ENCODE peak calls at places on chromosomes 11 and 22, in five cellular contexts. R is HepG2, U is transverse colon, F is suprapubic skin, E is tibial nerve. T is an unnamed sample.

GRCh38 chr11:46457659-46458058 is 66.1 kb upstream of the CHRM4 start:
- DNase-seq in R (no peak), U (no peak), F (no peak), E (no peak), T (no peak)

GRCh38 chr11:26573896-26574295 is 1.8 kb upstream of the MUC15 start:
- DNase-seq in R (no peak), U (no peak), F (no peak), E (no peak), T (no peak)

GRCh38 chr22:47862394-47862793 is 1099.9 kb downstream of the TBC1D22A start:
- DNase-seq in R (no peak), U (no peak), F (no peak), E (no peak), T (no peak)

GRCh38 chr11:120432056-120433018 is 79.2 kb upstream of the GRIK4 start:
- DNase-seq in R (peak; percentile 51), U (no peak), F (no peak), E (peak; percentile 52), T (no peak)

GRCh38 chr11:9160166-9160565 is 68.8 kb upstream of the SCUBE2 start:
- DNase-seq in R (no peak), U (no peak), F (no peak), E (no peak), T (no peak)

GRCh38 chr11:111851636-111852035 is 19.7 kb downstream of the ALG9 start:
- DNase-seq in R (peak; percentile 14), U (no peak), F (no peak), E (no peak), T (no peak)

GRCh38 chr22:45742866-45743450 is 71.3 kb downstream of the ATXN10 start:
- DNase-seq in R (peak; percentile 96), U (no peak), F (no peak), E (no peak), T (no peak)

GRCh38 chr22:44297662-44298061 is 15.1 kb downstream of the SHISAL1 start:
- DNase-seq in R (no peak), U (no peak), F (no peak), E (no peak), T (no peak)

GRCh38 chr11:27622541-27623300 is 77.5 kb downstream of the BDNF start:
- DNase-seq in R (no peak), U (no peak), F (no peak), E (no peak), T (no peak)

GRCh38 chr11:14237333-14237988 is 121.5 kb downstream of the RRAS2 start:
- DNase-seq in R (no peak), U (peak; percentile 25), F (no peak), E (no peak), T (no peak)

GRCh38 chr11:16605440-16605970 is 132.9 kb upstream of the C11orf58 start:
- DNase-seq in R (no peak), U (peak; percentile 22), F (peak; percentile 62), E (peak; percentile 50), T (no peak)

GRCh38 chr11:126157326-126158030 is 54.0 kb downstream of the RPUSD4 start:
- DNase-seq in R (no peak), U (no peak), F (no peak), E (no peak), T (peak; percentile 4)

GRCh38 chr11:92601048-92601447 is 368.4 kb upstream of the MTNR1B start:
- DNase-seq in R (no peak), U (no peak), F (no peak), E (no peak), T (no peak)

GRCh38 chr11:73875840-73876239 is 806 bp downstream of the COA4 start:
- DNase-seq in R (no peak), U (no peak), F (no peak), E (no peak), T (no peak)

GRCh38 chr11:124285610-124286344 is 28.0 kb downstream of the OR8D1 start:
- DNase-seq in R (no peak), U (no peak), F (no peak), E (no peak), T (no peak)

GRCh38 chr11:66418168-66418985 is 2.5 kb upstream of the NPAS4 start:
- DNase-seq in R (peak; percentile 53), U (peak; percentile 56), F (no peak), E (peak; percentile 45), T (peak; percentile 73)

GRCh38 chr11:66867425-66868040 is 10.7 kb downstream of the LRFN4 start:
- DNase-seq in R (no peak), U (no peak), F (no peak), E (no peak), T (no peak)

GRCh38 chr11:108338750-108339149 is 115.9 kb downstream of the ATM start:
- DNase-seq in R (no peak), U (no peak), F (no peak), E (no peak), T (no peak)

GRCh38 chr22:44668190-44668885 is 33.7 kb upstream of the PRR5 start:
- DNase-seq in R (no peak), U (no peak), F (peak; percentile 68), E (no peak), T (no peak)

GRCh38 chr11:79333381-79333780 is 107.4 kb downstream of the TENM4 start:
- DNase-seq in R (no peak), U (no peak), F (no peak), E (no peak), T (no peak)

GRCh38 chr11:79332017-79332416 is 108.8 kb downstream of the TENM4 start:
- DNase-seq in R (no peak), U (no peak), F (no peak), E (no peak), T (no peak)

GRCh38 chr11:79328402-79328801 is 112.4 kb downstream of the TENM4 start:
- DNase-seq in R (no peak), U (no peak), F (no peak), E (no peak), T (no peak)

GRCh38 chr11:79329561-79329960 is 111.3 kb downstream of the TENM4 start:
- DNase-seq in R (no peak), U (no peak), F (no peak), E (no peak), T (no peak)

DNA sequence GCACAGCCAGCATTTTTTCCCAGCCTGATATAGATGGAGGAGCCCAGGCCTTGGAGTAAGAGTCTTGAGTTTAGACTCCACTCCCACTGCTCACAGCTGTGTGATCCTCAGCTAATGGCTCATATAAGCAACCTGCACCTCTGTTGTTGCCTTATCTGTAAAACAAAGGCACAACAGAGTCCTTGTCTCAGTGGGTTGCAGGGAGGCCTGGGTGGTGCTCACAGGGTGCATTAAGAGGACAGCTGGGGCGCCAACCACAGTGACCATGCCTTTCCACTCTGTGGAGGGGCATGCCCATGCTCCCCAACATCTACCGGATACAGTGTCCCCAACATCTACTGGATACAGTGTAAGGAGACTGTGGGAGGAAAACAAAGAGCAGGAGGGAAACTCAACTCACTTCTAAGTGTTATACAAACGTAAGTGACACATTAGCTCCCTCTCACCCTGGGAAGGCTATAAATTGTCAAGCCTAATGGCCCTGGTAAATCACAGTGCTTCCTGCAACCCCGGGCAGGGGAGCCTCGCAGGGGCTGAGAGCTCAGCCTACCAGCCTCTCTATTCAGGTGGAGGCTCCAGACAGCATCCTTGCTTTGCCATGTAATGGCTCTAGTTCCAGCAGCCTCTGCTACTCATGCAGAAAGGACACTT is 109.5 kb downstream of the TENM4 start:
- DNase-seq in R (no peak), U (no peak), F (no peak), E (no peak), T (no peak)
- TF ChIP-seq EP300 in R (no peak), U (no peak), F (no peak), E (no peak), T (no peak)

GRCh38 chr11:65297026-65297667 is 17.5 kb upstream of the CDC42EP2 start:
- DNase-seq in R (no peak), U (no peak), F (no peak), E (no peak), T (peak; percentile 54)

GRCh38 chr11:65295571-65296338 is 18.9 kb upstream of the CDC42EP2 start:
- DNase-seq in R (no peak), U (no peak), F (no peak), E (no peak), T (no peak)

GRCh38 chr11:65292866-65293265 is 21.8 kb upstream of the CDC42EP2 start:
- DNase-seq in R (no peak), U (no peak), F (no peak), E (no peak), T (no peak)

GRCh38 chr11:65293909-65294381 is 20.7 kb upstream of the CDC42EP2 start:
- DNase-seq in R (no peak), U (peak; percentile 45), F (no peak), E (no peak), T (no peak)

DNA sequence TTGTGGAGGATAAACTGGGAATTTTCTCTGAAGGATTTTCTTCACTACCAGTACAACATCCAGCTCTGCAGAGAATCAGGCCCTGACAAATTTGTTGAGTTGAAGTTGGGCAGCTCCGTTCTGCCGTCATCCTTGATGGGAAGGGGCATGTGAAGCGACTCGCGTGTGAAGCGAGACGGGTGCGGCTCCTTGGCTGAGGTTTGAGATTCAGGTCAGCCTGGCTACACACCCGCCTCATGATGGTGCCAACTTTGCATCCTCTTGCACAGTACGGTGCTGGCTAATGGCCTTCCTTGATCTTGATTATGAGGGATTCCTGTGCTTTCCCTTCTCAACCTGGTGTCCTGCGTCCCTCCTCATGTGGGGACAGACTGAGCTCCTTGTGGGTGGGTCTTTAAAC is 19.7 kb upstream of the CDC42EP2 start:
- DNase-seq in R (no peak), U (no peak), F (no peak), E (no peak), T (no peak)
- H3K27ac ChIP-seq in R (no peak overlapping the region), U (peak overlapping the region; percentile 89), F (no peak overlapping the region), E (peak overlapping the region; percentile 40), T (no peak overlapping the region)

GRCh38 chr22:20568502-20569058 is 61.2 kb downstream of the MED15 start:
- DNase-seq in R (no peak), U (no peak), F (no peak), E (no peak), T (no peak)
- H3K4me1 ChIP-seq in R (no peaks in the 10 kb centered on the region), U (peaks cover 29% of the 10 kb centered on the region), F (peaks cover 52% of the 10 kb centered on the region), E (no peaks in the 10 kb centered on the region), T (peaks cover 14% of the 10 kb centered on the region)

GRCh38 chr11:115590254-115590653 is 86.0 kb upstream of the CADM1 start:
- DNase-seq in R (no peak), U (no peak), F (no peak), E (no peak), T (no peak)

GRCh38 chr11:115580927-115581680 is 76.9 kb upstream of the CADM1 start:
- DNase-seq in R (no peak), U (peak; percentile 35), F (no peak), E (peak; percentile 13), T (no peak)

GRCh38 chr11:115587718-115588342 is 83.6 kb upstream of the CADM1 start:
- DNase-seq in R (no peak), U (no peak), F (no peak), E (no peak), T (no peak)

GRCh38 chr11:115581871-115582639 is 77.8 kb upstream of the CADM1 start:
- DNase-seq in R (no peak), U (peak; percentile 45), F (no peak), E (no peak), T (no peak)

DNA sequence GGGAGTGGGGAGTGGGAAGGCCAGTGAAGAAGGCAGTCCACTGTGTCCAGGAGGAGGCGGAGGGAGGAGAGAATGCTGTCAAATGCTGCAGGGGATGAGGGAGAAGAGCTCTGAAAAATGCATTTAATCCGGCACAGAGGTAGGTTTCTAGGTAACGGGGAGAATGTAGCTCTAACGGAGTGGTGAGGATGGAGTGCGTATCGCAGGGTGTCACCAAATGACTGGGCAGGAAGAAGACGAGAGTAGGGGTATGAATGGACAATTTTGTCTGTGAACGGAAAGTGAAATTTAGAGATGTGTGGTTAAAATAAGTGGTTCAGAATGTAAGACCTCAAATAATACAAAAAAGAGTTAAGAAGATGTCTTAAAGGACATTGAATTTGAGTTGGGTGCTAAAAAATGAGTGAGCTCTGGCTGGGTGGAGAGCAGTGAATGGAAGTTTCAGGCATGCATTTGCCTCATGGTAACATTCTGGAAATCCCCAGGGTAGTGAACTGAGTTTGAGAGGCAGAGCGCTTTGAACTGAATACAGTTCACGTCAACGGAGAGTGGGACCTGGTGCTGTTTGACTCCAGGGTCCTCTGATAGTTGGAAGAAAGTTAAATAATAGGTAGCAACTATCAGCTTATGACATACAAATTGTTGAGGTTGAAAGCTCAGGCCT is 81.3 kb upstream of the CADM1 start:
- DNase-seq in R (no peak), U (no peak), F (no peak), E (no peak), T (no peak)
- TF ChIP-seq EP300 in R (no peak), U (no peak), F (no peak), E (no peak), T (no peak)